ENCODE peak calls at places on chromosomes 7 and 10, in four cellular contexts. N, H, V and K are unnamed samples.

GRCh38 chr7:24825315-24825917 is 68.2 kb upstream of the GSDME start:
- DNase-seq in V (no peak), H (no peak), N (peak), K (peak)

GRCh38 chr10:128062837-128063563 is 63.2 kb downstream of the MKI67 start:
- DNase-seq in N (no peak), V (no peak), H (no peak), K (no peak)

GRCh38 chr10:86668297-86669165 is at the start of gene LDB3:
- DNase-seq in H (peak), V (peak), N (no peak), K (peak)

GRCh38 chr10:78292250-78292986 is 258.8 kb downstream of the RPS24 start:
- DNase-seq in N (no peak), H (no peak), V (no peak), K (no peak)

GRCh38 chr10:72228318-72228751 is 12.3 kb upstream of the ASCC1 start:
- DNase-seq in V (no peak), H (no peak), N (no peak), K (no peak)

GRCh38 chr7:84092207-84092606 is 102.4 kb downstream of the SEMA3A start:
- DNase-seq in H (peak), N (peak), V (no peak), K (no peak)

GRCh38 chr10:60955321-60955720 is 11.3 kb upstream of the RHOBTB1 start:
- DNase-seq in N (no peak), H (no peak), V (no peak), K (no peak)

GRCh38 chr7:94394399-94395140 is at the start of gene COL1A2:
- DNase-seq in V (peak), H (peak), N (no peak), K (no peak)

GRCh38 chr7:69105092-69105491 is 493.2 kb upstream of the AUTS2 start:
- DNase-seq in V (no peak), N (no peak), H (no peak), K (no peak)

GRCh38 chr10:102233997-102234396 is 7.3 kb downstream of the PITX3 start:
- DNase-seq in V (no peak), H (no peak), N (no peak), K (no peak)

GRCh38 chr7:101563198-101563901 is 65.7 kb downstream of the MYL10 start:
- DNase-seq in H (no peak), V (no peak), N (no peak), K (no peak)

GRCh38 chr10:60722623-60723022 is 55.7 kb upstream of the CDK1 start:
- DNase-seq in N (no peak), V (no peak), H (no peak), K (no peak)

GRCh38 chr10:8057636-8058273 is 3.3 kb downstream of the GATA3 start:
- DNase-seq in H (no peak), V (no peak), N (no peak), K (no peak)

GRCh38 chr10:102342958-102343357 is 52.5 kb upstream of the NFKB2 start:
- DNase-seq in V (peak), H (peak), N (no peak), K (no peak)

GRCh38 chr10:52359466-52359865 is 45.4 kb downstream of the DKK1 start:
- DNase-seq in H (peak), V (peak), N (no peak), K (no peak)

GRCh38 chr7:51823437-51823836 is 506.8 kb upstream of the COBL start:
- DNase-seq in H (no peak), N (no peak), V (no peak), K (no peak)

GRCh38 chr10:79266543-79267312 is 80.5 kb upstream of the PPIF start:
- DNase-seq in N (no peak), H (peak), V (peak), K (no peak)

GRCh38 chr7:117479480-117480224 is at the start of gene CFTR:
- DNase-seq in H (no peak), V (no peak), N (peak), K (peak)

GRCh38 chr7:151706568-151707469 is 170.1 kb downstream of the PRKAG2 start:
- DNase-seq in N (no peak), H (peak), V (no peak), K (no peak)

GRCh38 chr7:149610441-149611011 is 112.9 kb upstream of the ZNF746 start:
- DNase-seq in V (peak), H (no peak), N (no peak), K (no peak)

GRCh38 chr10:68153473-68154210 is 44.4 kb downstream of the MYPN start:
- DNase-seq in H (peak), N (peak), V (peak), K (peak)

GRCh38 chr7:20786779-20787651 is at the start of gene SP8:
- DNase-seq in H (peak), V (no peak), N (no peak), K (peak)

GRCh38 chr10:19816420-19817250 is at the start of gene PLXDC2:
- DNase-seq in V (peak), N (peak), H (peak), K (no peak)

GRCh38 chr10:126504051-126504760 is 115.9 kb upstream of the ADAM12 start:
- DNase-seq in N (peak), V (peak), H (peak), K (peak)

GRCh38 chr10:83522881-83523386 is 616.4 kb upstream of the GHITM start:
- DNase-seq in H (no peak), V (peak), N (no peak), K (no peak)

GRCh38 chr7:33757563-33758165 is 147.7 kb upstream of the BMPER start:
- DNase-seq in V (peak), H (peak), N (peak), K (peak)

GRCh38 chr10:24383681-24384106 is 174.8 kb downstream of the KIAA1217 start:
- DNase-seq in N (peak), H (peak), V (peak), K (peak)

GRCh38 chr7:2760098-2760889 is 72.3 kb downstream of the AMZ1 start:
- DNase-seq in V (peak), H (peak), N (peak), K (peak)

GRCh38 chr10:31075434-31075833 is 43.8 kb upstream of the ZNF438 start:
- DNase-seq in V (peak), N (peak), H (peak), K (peak)

GRCh38 chr10:33136781-33137180 is 178.8 kb upstream of the ITGB1 start:
- DNase-seq in H (peak), V (peak), N (no peak), K (peak)

GRCh38 chr10:26216577-26216948 is at the start of gene GAD2:
- DNase-seq in V (no peak), H (no peak), N (no peak), K (no peak)

GRCh38 chr10:131085586-131085860 is 226.0 kb downstream of the TCERG1L start:
- DNase-seq in H (no peak), V (no peak), N (no peak), K (no peak)

GRCh38 chr10:37747081-37747480 is 110.3 kb downstream of the ZNF248 start:
- DNase-seq in H (no peak), V (no peak), N (no peak), K (no peak)

GRCh38 chr10:70602665-70603438 is at the start of gene PRF1:
- DNase-seq in V (no peak), N (no peak), H (no peak), K (no peak)

GRCh38 chr10:60105195-60105812 is 198.9 kb upstream of the CCDC6 start:
- DNase-seq in H (no peak), N (no peak), V (no peak), K (no peak)

GRCh38 chr10:4396401-4397283 is 429.4 kb upstream of the AKR1E2 start:
- DNase-seq in V (no peak), N (no peak), H (no peak), K (no peak)